ENCODE peak calls at places on chromosome 14, in eight cellular contexts. V is EL, K is A549, I is fibroblast of the aortic adventitia, N is cardiac muscle cell, F is NCI-H345, W is left colon, U is brain microvascular endothelial cell. P is an unnamed sample.

GRCh38 chr14:59148334-59148900 is 40.0 kb upstream of the DAAM1 start:
- DNase-seq in V (no peak), K (no peak), I (no peak), N (no peak), F (no peak), W (no peak), U (no peak), P (peak)

GRCh38 chr14:24634158-24634557 is at the start of gene GZMB:
- DNase-seq in V (peak), K (no peak), I (no peak), N (no peak), F (no peak), W (no peak), U (no peak), P (no peak)

GRCh38 chr14:64540208-64541202 is at the start of gene HSPA2:
- DNase-seq in V (peak), K (peak), I (peak), N (peak), F (peak), W (peak), U (peak), P (peak)

GRCh38 chr14:90569606-90570462 is 173.0 kb downstream of the CALM1 start:
- DNase-seq in V (no peak), K (no peak), I (no peak), N (no peak), F (no peak), W (no peak), U (no peak), P (no peak)

GRCh38 chr14:91173867-91174266 is 60.0 kb downstream of the DGLUCY start:
- DNase-seq in V (no peak), K (no peak), I (no peak), N (no peak), F (no peak), W (no peak), U (no peak), P (no peak)

GRCh38 chr14:105529506-105530445 is 3.4 kb downstream of the TMEM121 start:
- DNase-seq in V (no peak), K (no peak), I (no peak), N (no peak), F (no peak), W (peak), U (no peak), P (peak)

GRCh38 chr14:58631720-58632119 is 6.0 kb upstream of the DACT1 start:
- DNase-seq in V (no peak), K (no peak), I (no peak), N (no peak), F (no peak), W (no peak), U (no peak), P (no peak)

GRCh38 chr14:90596733-90597132 is 199.9 kb downstream of the CALM1 start:
- DNase-seq in V (no peak), K (no peak), I (no peak), N (no peak), F (no peak), W (no peak), U (no peak), P (no peak)

GRCh38 chr14:101705733-101706508 is 55.6 kb upstream of the PPP2R5C start:
- DNase-seq in V (peak), K (no peak), I (peak), N (peak), F (peak), W (peak), U (no peak), P (peak)

GRCh38 chr14:101028971-101029667 is 125.6 kb upstream of the RTL1 start:
- DNase-seq in V (no peak), K (no peak), I (no peak), N (no peak), F (peak), W (no peak), U (no peak), P (no peak)

GRCh38 chr14:65117795-65118746 is 15.8 kb upstream of the MAX start:
- DNase-seq in V (no peak), K (no peak), I (no peak), N (peak), F (no peak), W (no peak), U (no peak), P (no peak)

GRCh38 chr14:104107101-104107581 is 21.6 kb downstream of the ASPG start:
- DNase-seq in V (no peak), K (no peak), I (no peak), N (no peak), F (no peak), W (no peak), U (no peak), P (peak)

GRCh38 chr14:104108570-104109060 is 23.1 kb downstream of the ASPG start:
- DNase-seq in V (no peak), K (no peak), I (no peak), N (no peak), F (no peak), W (peak), U (no peak), P (peak)

GRCh38 chr14:61281186-61281676 is at the start of gene TMEM30B:
- DNase-seq in V (no peak), K (no peak), I (no peak), N (no peak), F (peak), W (peak), U (no peak), P (no peak)

GRCh38 chr14:105294142-105294597 is 6.6 kb downstream of the BRF1 start:
- DNase-seq in V (no peak), K (no peak), I (peak), N (no peak), F (peak), W (no peak), U (peak), P (peak)

P was measured in osteoblast.